ENCODE peak calls at places on chromosomes 4 and X, in six cellular contexts. Q is OCI-LY7, A is dorsolateral prefrontal cortex, G is NB4, R is brain microvascular endothelial cell, S is fibroblast of mammary gland. T is an unnamed sample.

GRCh38 chr4:125572601-125573000 is 257.8 kb downstream of the FAT4 start:
- DNase-seq in Q (no peak), A (no peak), G (no peak), R (peak; percentile 74), S (no peak), T (no peak)

GRCh38 chr4:12852338-12853307 is 631.5 kb downstream of the RAB28 start:
- DNase-seq in Q (peak; percentile 44), A (no peak), G (peak; percentile 56), R (peak; percentile 31), S (peak; percentile 69), T (no peak)

GRCh38 chr4:121648518-121648917 is 48.3 kb downstream of the ANXA5 start:
- DNase-seq in Q (no peak), A (no peak), G (no peak), R (peak; percentile 2), S (peak; percentile 75), T (no peak)

GRCh38 chrX:107978707-107979307 is 3.4 kb downstream of the TEX13B start:
- DNase-seq in Q (peak; percentile 5), A (no peak), G (peak; percentile 26), R (peak; percentile 12), S (peak; percentile 54), T (no peak)

GRCh38 chr4:54614094-54614493 is 43.7 kb upstream of the KIT start:
- DNase-seq in Q (no peak), A (no peak), G (no peak), R (no peak), S (no peak), T (no peak)

GRCh38 chr4:749771-750666 is 44.4 kb downstream of the PCGF3 start:
- DNase-seq in Q (no peak), A (no peak), G (no peak), R (peak; percentile 48), S (peak; percentile 89), T (no peak)

GRCh38 chr4:46444318-46444717 is 54.4 kb upstream of the GABRA2 start:
- DNase-seq in Q (no peak), A (no peak), G (no peak), R (no peak), S (peak; percentile 7), T (no peak)

GRCh38 chr4:113495790-113496189 is 265.7 kb downstream of the CAMK2D start:
- DNase-seq in Q (no peak), A (no peak), G (no peak), R (no peak), S (no peak), T (no peak)

GRCh38 chr4:148664636-148665035 is 222.4 kb upstream of the NR3C2 start:
- DNase-seq in Q (no peak), A (no peak), G (no peak), R (no peak), S (no peak), T (no peak)

GRCh38 chr4:10983274-10983673 is 298.7 kb upstream of the CLNK start:
- DNase-seq in Q (peak; percentile 3), A (no peak), G (no peak), R (no peak), S (no peak), T (no peak)

GRCh38 chr4:8373270-8373972 is 67.1 kb downstream of the ACOX3 start:
- DNase-seq in Q (no peak), A (no peak), G (no peak), R (no peak), S (no peak), T (no peak)

GRCh38 chr4:182600093-182600492 is 317.1 kb downstream of the DCTD start:
- DNase-seq in Q (no peak), A (no peak), G (no peak), R (no peak), S (peak; percentile 34), T (no peak)

GRCh38 chrX:150234126-150234525 is 129.0 kb upstream of the MAMLD1 start:
- DNase-seq in Q (no peak), A (no peak), G (no peak), R (peak; percentile 44), S (peak; percentile 18), T (no peak)

GRCh38 chr4:156628858-156629257 is 342.7 kb downstream of the PDGFC start:
- DNase-seq in Q (no peak), A (no peak), G (no peak), R (no peak), S (no peak), T (no peak)

GRCh38 chr4:156620786-156621185 is 350.8 kb downstream of the PDGFC start:
- DNase-seq in Q (no peak), A (no peak), G (no peak), R (no peak), S (no peak), T (no peak)

GRCh38 chr4:156619154-156619934 is 352.3 kb downstream of the PDGFC start:
- DNase-seq in Q (no peak), A (no peak), G (no peak), R (peak; percentile 35), S (no peak), T (no peak)

DNA sequence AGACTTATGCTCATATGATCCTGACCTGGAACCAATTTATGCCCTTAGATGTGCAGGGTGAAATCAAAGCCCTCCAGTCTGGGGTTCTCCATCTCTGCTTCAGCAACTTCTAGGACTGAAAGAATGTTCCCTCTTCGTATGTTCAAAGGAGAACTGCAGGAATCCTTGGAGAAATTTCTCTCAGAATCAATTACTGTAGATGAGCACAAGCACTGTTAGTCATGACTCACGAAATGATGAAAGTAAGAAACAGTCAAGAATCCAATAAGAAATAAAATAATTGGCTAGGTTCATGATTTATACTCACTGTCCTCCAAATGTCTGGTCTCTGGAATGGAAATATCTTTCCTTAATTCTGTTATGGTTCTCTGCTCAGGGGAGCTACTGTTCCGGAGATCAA is 348.2 kb downstream of the PDGFC start:
- DNase-seq in Q (no peak), A (no peak), G (no peak), R (no peak), S (peak; percentile 43), T (no peak)
- H3K4me3 ChIP-seq in Q (no peak overlapping the region), A (no peak overlapping the region), G (no peak overlapping the region), R (no peak overlapping the region), S (no peak overlapping the region), T (no peak overlapping the region)

GRCh38 chr4:184649026-184649970 is at the start of the genes CASP3 and PRIMPOL:
- DNase-seq in Q (peak; percentile 96), A (peak; percentile 95), G (peak; percentile 96), R (peak; percentile 91), S (peak; percentile 87), T (peak; percentile 75)
- TF ChIP-seq CTCF in Q (peak; percentile 21), A (no peak), G (no peak), R (peak; percentile 35), S (no peak), T (peak; percentile 17)

GRCh38 chrX:68697465-68698125 is 50.1 kb downstream of the STARD8 start:
- DNase-seq in Q (no peak), A (no peak), G (no peak), R (no peak), S (no peak), T (no peak)
- H3K4me3 ChIP-seq in Q (no peak overlapping the region), A (no peak overlapping the region), G (no peak overlapping the region), R (no peak overlapping the region), S (no peak overlapping the region), T (no peak overlapping the region)

GRCh38 chr4:132328761-132329160 is 820.3 kb upstream of the PCDH10 start:
- DNase-seq in Q (no peak), A (no peak), G (no peak), R (no peak), S (no peak), T (no peak)

GRCh38 chr4:132334081-132334480 is 815.0 kb upstream of the PCDH10 start:
- DNase-seq in Q (no peak), A (no peak), G (no peak), R (no peak), S (peak; percentile 7), T (no peak)

GRCh38 chr4:132330994-132331393 is 818.1 kb upstream of the PCDH10 start:
- DNase-seq in Q (no peak), A (no peak), G (no peak), R (no peak), S (no peak), T (no peak)

GRCh38 chr4:132333723-132334045 is 815.4 kb upstream of the PCDH10 start:
- DNase-seq in Q (no peak), A (no peak), G (no peak), R (peak; percentile 18), S (peak; percentile 22), T (no peak)

DNA sequence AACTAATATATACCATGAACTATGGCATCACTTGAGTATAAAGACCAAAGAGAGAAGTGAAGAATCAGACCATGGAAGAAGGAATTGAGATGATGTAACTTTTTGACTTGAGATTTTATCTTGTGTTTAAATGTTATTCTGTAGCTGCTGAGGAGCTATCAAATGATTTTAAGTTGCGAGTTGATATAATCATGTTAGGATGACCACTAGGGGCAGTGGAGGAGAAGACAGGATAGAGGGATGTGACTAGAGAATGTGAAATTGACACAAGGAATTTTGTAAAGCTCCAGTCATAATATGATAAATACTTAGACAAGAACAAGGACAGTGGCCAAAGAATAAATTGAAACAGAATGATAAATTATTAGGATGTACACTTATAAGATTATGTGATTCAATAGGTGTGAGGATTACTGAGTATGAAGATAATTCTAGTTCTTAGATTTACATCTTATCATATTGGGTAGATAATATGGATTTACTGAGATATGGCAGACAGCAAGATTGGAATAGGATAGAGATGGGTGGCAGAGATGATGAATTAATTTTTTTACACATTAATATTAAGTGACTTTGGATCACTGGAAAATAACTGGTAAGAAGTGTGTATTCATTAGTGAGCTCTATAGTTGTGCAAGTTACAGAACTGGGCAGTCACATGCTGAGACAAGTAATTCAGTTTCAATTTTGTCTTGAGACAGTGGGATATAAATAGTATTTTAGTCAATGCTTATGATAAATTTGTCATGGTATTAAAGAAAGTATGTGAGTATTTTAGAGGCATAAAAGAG is 816.0 kb upstream of the PCDH10 start:
- DNase-seq in Q (peak; percentile 23), A (no peak), G (peak; percentile 9), R (no peak), S (peak; percentile 3), T (no peak)
- TF ChIP-seq CTCF in Q (peak; percentile 76), A (peak; percentile 33), G (no peak), R (peak; percentile 32), S (peak; percentile 20), T (peak; percentile 6)